ENCODE peak calls at places on chromosomes 2 and 18, in nine cellular contexts. One of them, this sample, is unnamed.

GRCh38 chr2:53033416-53033815 is 734.2 kb upstream of the CHAC2 start:
- DNase-seq in heart right ventricle: no peak
- DNase-seq in choroid plexus epithelial cell: peak
- DNase-seq in brain microvascular endothelial cell: peak
- DNase-seq in astrocyte of the cerebellum: no peak
- DNase-seq in fibroblast of lung: peak
- DNase-seq in psoas muscle: no peak
- DNase-seq in astrocyte of the spinal cord: peak
- DNase-seq in neural progenitor cell: no peak
- DNase-seq in this sample: peak

GRCh38 chr2:8329660-8330622 is 351.9 kb upstream of the ID2 start:
- DNase-seq in psoas muscle: no peak
- DNase-seq in choroid plexus epithelial cell: no peak
- DNase-seq in fibroblast of lung: no peak
- DNase-seq in astrocyte of the spinal cord: no peak
- DNase-seq in astrocyte of the cerebellum: no peak
- DNase-seq in brain microvascular endothelial cell: no peak
- DNase-seq in heart right ventricle: no peak
- DNase-seq in neural progenitor cell: peak
- DNase-seq in this sample: no peak

GRCh38 chr2:42708196-42708595 is 55.7 kb downstream of the OXER1 start:
- DNase-seq in astrocyte of the spinal cord: no peak
- DNase-seq in choroid plexus epithelial cell: no peak
- DNase-seq in neural progenitor cell: no peak
- DNase-seq in astrocyte of the cerebellum: no peak
- DNase-seq in psoas muscle: no peak
- DNase-seq in heart right ventricle: no peak
- DNase-seq in brain microvascular endothelial cell: no peak
- DNase-seq in fibroblast of lung: no peak
- DNase-seq in this sample: no peak

GRCh38 chr2:82089518-82089917 is 1785.0 kb upstream of the LRRTM1 start:
- DNase-seq in astrocyte of the cerebellum: no peak
- DNase-seq in brain microvascular endothelial cell: no peak
- DNase-seq in heart right ventricle: no peak
- DNase-seq in neural progenitor cell: no peak
- DNase-seq in fibroblast of lung: no peak
- DNase-seq in psoas muscle: no peak
- DNase-seq in choroid plexus epithelial cell: no peak
- DNase-seq in astrocyte of the spinal cord: no peak
- DNase-seq in this sample: peak

GRCh38 chr2:232076736-232077135 is 115.2 kb downstream of the DIS3L2 start:
- DNase-seq in psoas muscle: no peak
- DNase-seq in choroid plexus epithelial cell: peak
- DNase-seq in heart right ventricle: no peak
- DNase-seq in astrocyte of the cerebellum: no peak
- DNase-seq in fibroblast of lung: peak
- DNase-seq in astrocyte of the spinal cord: peak
- DNase-seq in neural progenitor cell: no peak
- DNase-seq in brain microvascular endothelial cell: no peak
- DNase-seq in this sample: peak

GRCh38 chr18:33440011-33440383 is 524 bp downstream of the CCDC178 start:
- DNase-seq in fibroblast of lung: peak
- DNase-seq in neural progenitor cell: peak
- DNase-seq in astrocyte of the cerebellum: peak
- DNase-seq in brain microvascular endothelial cell: peak
- DNase-seq in heart right ventricle: peak
- DNase-seq in astrocyte of the spinal cord: peak
- DNase-seq in psoas muscle: no peak
- DNase-seq in choroid plexus epithelial cell: peak
- DNase-seq in this sample: peak

GRCh38 chr18:47915229-47915628 is 15.2 kb downstream of the SMAD2 start:
- DNase-seq in fibroblast of lung: no peak
- DNase-seq in heart right ventricle: no peak
- DNase-seq in astrocyte of the cerebellum: no peak
- DNase-seq in psoas muscle: no peak
- DNase-seq in neural progenitor cell: no peak
- DNase-seq in choroid plexus epithelial cell: no peak
- DNase-seq in brain microvascular endothelial cell: no peak
- DNase-seq in astrocyte of the spinal cord: no peak
- DNase-seq in this sample: no peak

GRCh38 chr18:57446322-57446721 is 11.1 kb downstream of the ONECUT2 start:
- DNase-seq in neural progenitor cell: peak
- DNase-seq in psoas muscle: no peak
- DNase-seq in heart right ventricle: no peak
- DNase-seq in astrocyte of the cerebellum: no peak
- DNase-seq in fibroblast of lung: no peak
- DNase-seq in choroid plexus epithelial cell: peak
- DNase-seq in brain microvascular endothelial cell: no peak
- DNase-seq in astrocyte of the spinal cord: no peak
- DNase-seq in this sample: no peak

DNA sequence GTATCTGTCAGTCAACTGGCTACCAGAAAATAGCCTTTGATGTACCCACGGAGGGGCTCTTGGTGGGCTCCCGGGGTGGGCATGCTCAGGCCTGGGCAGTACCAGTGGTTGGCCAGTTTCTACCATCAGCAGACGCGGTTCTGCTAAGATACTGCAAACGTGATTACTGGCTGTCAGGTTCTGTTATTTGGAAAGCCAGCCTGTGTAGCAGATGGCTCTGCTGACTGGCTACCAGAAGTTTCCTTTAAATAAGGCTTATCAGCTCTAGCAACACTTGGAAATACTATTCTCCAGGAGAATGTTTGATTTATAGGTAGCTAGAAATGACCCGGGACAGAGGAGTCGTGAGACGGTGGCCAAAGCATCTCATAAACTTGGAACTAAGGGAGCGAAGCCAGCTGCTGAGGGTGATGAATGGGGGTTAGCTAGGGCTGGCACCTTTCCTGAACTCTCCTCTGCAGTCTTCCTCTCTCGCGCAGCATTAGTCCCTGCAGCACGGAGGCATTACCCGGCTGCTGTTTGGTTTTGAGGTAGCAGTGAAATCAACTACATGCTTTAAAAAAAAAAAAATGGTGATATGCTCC is 171.9 kb downstream of the AGAP1 start:
- DNase-seq in astrocyte of the cerebellum: no peak
- DNase-seq in choroid plexus epithelial cell: no peak
- DNase-seq in neural progenitor cell: peak
- DNase-seq in psoas muscle: no peak
- DNase-seq in heart right ventricle: no peak
- DNase-seq in brain microvascular endothelial cell: no peak
- DNase-seq in fibroblast of lung: peak
- DNase-seq in astrocyte of the spinal cord: no peak
- DNase-seq in this sample: no peak
- H3K4me3 ChIP-seq in astrocyte of the cerebellum: peak
- H3K4me3 ChIP-seq in choroid plexus epithelial cell: peak
- H3K4me3 ChIP-seq in neural progenitor cell: peak
- H3K4me3 ChIP-seq in psoas muscle: peak
- H3K4me3 ChIP-seq in heart right ventricle: peak
- H3K4me3 ChIP-seq in brain microvascular endothelial cell: no peak
- H3K4me3 ChIP-seq in fibroblast of lung: peak
- H3K4me3 ChIP-seq in astrocyte of the spinal cord: no peak
- H3K4me3 ChIP-seq in this sample: peak

DNA sequence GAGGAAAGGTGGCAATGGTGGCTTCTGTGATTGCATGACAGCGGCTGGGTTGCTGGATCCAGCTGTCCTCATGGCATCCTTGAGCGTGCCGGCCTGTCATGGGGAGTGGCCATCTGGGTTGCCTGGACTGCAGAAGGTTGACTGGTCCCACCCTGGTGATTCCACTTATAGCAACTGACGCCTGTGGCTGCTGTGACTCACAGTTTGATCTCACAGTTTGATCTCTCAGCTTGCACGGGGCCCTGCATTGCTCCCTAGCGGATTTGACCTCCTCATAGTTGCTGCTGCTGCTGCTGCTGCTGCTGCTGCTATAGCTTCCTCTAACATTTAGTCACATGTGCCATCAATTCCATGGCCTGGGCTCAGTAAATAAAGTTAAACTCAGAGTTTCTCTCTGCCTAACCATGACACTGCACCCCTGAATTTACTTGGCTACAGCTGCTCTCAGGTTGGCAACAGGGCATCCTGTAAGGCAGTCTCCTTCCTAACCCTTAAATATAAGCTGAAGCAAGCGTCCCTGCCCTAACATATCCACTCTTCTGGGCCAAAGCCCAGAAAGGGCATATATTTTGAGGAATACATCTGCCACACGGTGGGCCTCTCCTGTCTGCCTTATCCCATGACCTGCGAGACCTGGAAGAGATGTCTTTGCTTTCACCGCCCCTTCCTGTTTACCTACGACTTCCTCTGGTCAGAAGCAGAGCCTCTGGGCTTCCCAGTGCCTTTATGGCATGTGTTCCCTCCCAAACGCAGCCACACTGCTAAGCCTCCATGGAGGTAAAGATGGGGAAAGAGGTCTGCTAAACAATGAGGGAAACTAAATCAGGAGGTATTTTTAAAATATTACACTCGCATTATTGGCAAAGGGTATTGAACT is 37.8 kb upstream of the CCDC150 start:
- DNase-seq in choroid plexus epithelial cell: peak
- DNase-seq in psoas muscle: peak
- DNase-seq in fibroblast of lung: peak
- DNase-seq in neural progenitor cell: no peak
- DNase-seq in astrocyte of the cerebellum: peak
- DNase-seq in brain microvascular endothelial cell: peak
- DNase-seq in heart right ventricle: peak
- DNase-seq in astrocyte of the spinal cord: peak
- DNase-seq in this sample: peak
- TF ChIP-seq CTCF in choroid plexus epithelial cell: peak
- TF ChIP-seq CTCF in psoas muscle: no peak
- TF ChIP-seq CTCF in fibroblast of lung: no peak
- TF ChIP-seq CTCF in neural progenitor cell: no peak
- TF ChIP-seq CTCF in astrocyte of the cerebellum: no peak
- TF ChIP-seq CTCF in brain microvascular endothelial cell: peak
- TF ChIP-seq CTCF in heart right ventricle: no peak
- TF ChIP-seq CTCF in astrocyte of the spinal cord: no peak
- TF ChIP-seq CTCF in this sample: no peak

GRCh38 chr2:143254108-143254507 is 124.9 kb downstream of the ARHGAP15 start:
- DNase-seq in psoas muscle: no peak
- DNase-seq in choroid plexus epithelial cell: no peak
- DNase-seq in astrocyte of the cerebellum: no peak
- DNase-seq in astrocyte of the spinal cord: no peak
- DNase-seq in neural progenitor cell: no peak
- DNase-seq in fibroblast of lung: no peak
- DNase-seq in brain microvascular endothelial cell: no peak
- DNase-seq in heart right ventricle: no peak
- DNase-seq in this sample: no peak

GRCh38 chr2:143259368-143259958 is 130.2 kb downstream of the ARHGAP15 start:
- DNase-seq in psoas muscle: peak
- DNase-seq in astrocyte of the cerebellum: peak
- DNase-seq in brain microvascular endothelial cell: peak
- DNase-seq in heart right ventricle: no peak
- DNase-seq in astrocyte of the spinal cord: peak
- DNase-seq in choroid plexus epithelial cell: peak
- DNase-seq in neural progenitor cell: peak
- DNase-seq in fibroblast of lung: peak
- DNase-seq in this sample: peak

GRCh38 chr2:143258126-143258892 is 129.1 kb downstream of the ARHGAP15 start:
- DNase-seq in heart right ventricle: no peak
- DNase-seq in brain microvascular endothelial cell: no peak
- DNase-seq in psoas muscle: no peak
- DNase-seq in choroid plexus epithelial cell: no peak
- DNase-seq in fibroblast of lung: no peak
- DNase-seq in astrocyte of the cerebellum: no peak
- DNase-seq in neural progenitor cell: no peak
- DNase-seq in astrocyte of the spinal cord: no peak
- DNase-seq in this sample: no peak

GRCh38 chr2:143252138-143252907 is 123.1 kb downstream of the ARHGAP15 start:
- DNase-seq in neural progenitor cell: no peak
- DNase-seq in brain microvascular endothelial cell: no peak
- DNase-seq in fibroblast of lung: no peak
- DNase-seq in astrocyte of the spinal cord: no peak
- DNase-seq in psoas muscle: no peak
- DNase-seq in choroid plexus epithelial cell: no peak
- DNase-seq in heart right ventricle: no peak
- DNase-seq in astrocyte of the cerebellum: no peak
- DNase-seq in this sample: no peak

GRCh38 chr2:143255899-143256298 is 126.7 kb downstream of the ARHGAP15 start:
- DNase-seq in neural progenitor cell: no peak
- DNase-seq in brain microvascular endothelial cell: no peak
- DNase-seq in astrocyte of the cerebellum: no peak
- DNase-seq in heart right ventricle: no peak
- DNase-seq in psoas muscle: no peak
- DNase-seq in astrocyte of the spinal cord: no peak
- DNase-seq in fibroblast of lung: no peak
- DNase-seq in choroid plexus epithelial cell: no peak
- DNase-seq in this sample: no peak
- H3K4me3 ChIP-seq in neural progenitor cell: no peak
- H3K4me3 ChIP-seq in brain microvascular endothelial cell: no peak
- H3K4me3 ChIP-seq in astrocyte of the cerebellum: no peak
- H3K4me3 ChIP-seq in heart right ventricle: no peak
- H3K4me3 ChIP-seq in psoas muscle: no peak
- H3K4me3 ChIP-seq in astrocyte of the spinal cord: no peak
- H3K4me3 ChIP-seq in fibroblast of lung: no peak
- H3K4me3 ChIP-seq in choroid plexus epithelial cell: no peak
- H3K4me3 ChIP-seq in this sample: no peak

DNA sequence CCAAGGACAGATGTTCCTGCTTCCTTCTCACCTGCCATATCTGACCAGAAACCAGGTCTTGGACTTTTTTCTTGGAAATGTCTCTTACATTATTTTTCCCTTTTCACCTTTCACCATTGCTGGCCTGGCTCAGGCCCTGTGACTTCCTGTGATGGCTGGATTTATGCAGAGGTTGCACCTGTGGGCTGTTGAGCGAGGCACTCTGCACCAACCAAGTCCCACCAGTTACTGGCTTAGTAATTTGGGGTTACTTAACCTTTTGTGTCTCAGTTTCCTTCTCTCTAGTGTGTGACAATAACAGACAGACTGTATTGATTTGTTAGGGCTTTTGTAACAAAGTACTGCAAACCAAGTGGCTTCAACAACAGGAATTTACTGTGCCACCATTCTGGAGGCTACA is 110.0 kb downstream of the INSIG2 start:
- DNase-seq in astrocyte of the spinal cord: no peak
- DNase-seq in neural progenitor cell: no peak
- DNase-seq in heart right ventricle: no peak
- DNase-seq in brain microvascular endothelial cell: no peak
- DNase-seq in psoas muscle: no peak
- DNase-seq in choroid plexus epithelial cell: no peak
- DNase-seq in fibroblast of lung: no peak
- DNase-seq in astrocyte of the cerebellum: no peak
- DNase-seq in this sample: no peak
- TF ChIP-seq CTCF in astrocyte of the spinal cord: no peak
- TF ChIP-seq CTCF in neural progenitor cell: no peak
- TF ChIP-seq CTCF in heart right ventricle: no peak
- TF ChIP-seq CTCF in brain microvascular endothelial cell: no peak
- TF ChIP-seq CTCF in psoas muscle: no peak
- TF ChIP-seq CTCF in choroid plexus epithelial cell: no peak
- TF ChIP-seq CTCF in fibroblast of lung: no peak
- TF ChIP-seq CTCF in astrocyte of the cerebellum: no peak
- TF ChIP-seq CTCF in this sample: no peak

GRCh38 chr2:159897081-159897480 is 99.1 kb upstream of the CD302 start:
- DNase-seq in psoas muscle: no peak
- DNase-seq in choroid plexus epithelial cell: no peak
- DNase-seq in brain microvascular endothelial cell: no peak
- DNase-seq in neural progenitor cell: peak
- DNase-seq in astrocyte of the cerebellum: no peak
- DNase-seq in heart right ventricle: no peak
- DNase-seq in astrocyte of the spinal cord: no peak
- DNase-seq in fibroblast of lung: no peak
- DNase-seq in this sample: no peak
- H3K4me3 ChIP-seq in psoas muscle: no peak
- H3K4me3 ChIP-seq in choroid plexus epithelial cell: no peak
- H3K4me3 ChIP-seq in brain microvascular endothelial cell: no peak
- H3K4me3 ChIP-seq in neural progenitor cell: peak
- H3K4me3 ChIP-seq in astrocyte of the cerebellum: no peak
- H3K4me3 ChIP-seq in heart right ventricle: no peak
- H3K4me3 ChIP-seq in astrocyte of the spinal cord: no peak
- H3K4me3 ChIP-seq in fibroblast of lung: no peak
- H3K4me3 ChIP-seq in this sample: no peak